ENCODE peak calls at places on chromosomes 5 and 9, in seven cellular contexts. One of them, this sample, is unnamed.

GRCh38 chr9:89359018-89359417 is 40.7 kb downstream of the SECISBP2 start:
- DNase-seq in CMK: no peak
- DNase-seq in SK-MEL-5: peak
- DNase-seq in HuH-7: no peak
- DNase-seq in fibroblast of lung: peak
- DNase-seq in AG10803: peak
- DNase-seq in BJ: no peak
- DNase-seq in this sample: peak

GRCh38 chr9:76203373-76203772 is 190.9 kb downstream of the RFK start:
- DNase-seq in HuH-7: no peak
- DNase-seq in CMK: no peak
- DNase-seq in BJ: no peak
- DNase-seq in AG10803: no peak
- DNase-seq in SK-MEL-5: no peak
- DNase-seq in fibroblast of lung: no peak
- DNase-seq in this sample: no peak

GRCh38 chr5:59367791-59368394 is 525.6 kb downstream of the PDE4D start:
- DNase-seq in fibroblast of lung: peak
- DNase-seq in SK-MEL-5: peak
- DNase-seq in HuH-7: no peak
- DNase-seq in BJ: no peak
- DNase-seq in AG10803: peak
- DNase-seq in CMK: no peak
- DNase-seq in this sample: peak

GRCh38 chr5:124952079-124952478 is 205.6 kb upstream of the ZNF608 start:
- DNase-seq in fibroblast of lung: no peak
- DNase-seq in SK-MEL-5: no peak
- DNase-seq in AG10803: no peak
- DNase-seq in HuH-7: no peak
- DNase-seq in BJ: no peak
- DNase-seq in CMK: no peak
- DNase-seq in this sample: no peak

GRCh38 chr9:15755660-15756059 is 202.8 kb downstream of the CCDC171 start:
- DNase-seq in BJ: no peak
- DNase-seq in SK-MEL-5: no peak
- DNase-seq in fibroblast of lung: no peak
- DNase-seq in HuH-7: no peak
- DNase-seq in AG10803: no peak
- DNase-seq in CMK: no peak
- DNase-seq in this sample: no peak

GRCh38 chr5:141910271-141910673 is 13.4 kb upstream of the DELE1 start:
- DNase-seq in AG10803: no peak
- DNase-seq in SK-MEL-5: no peak
- DNase-seq in fibroblast of lung: no peak
- DNase-seq in BJ: peak
- DNase-seq in CMK: no peak
- DNase-seq in HuH-7: no peak
- DNase-seq in this sample: no peak

GRCh38 chr5:123287881-123288280 is 135.3 kb downstream of the CEP120 start:
- DNase-seq in BJ: no peak
- DNase-seq in CMK: no peak
- DNase-seq in fibroblast of lung: no peak
- DNase-seq in AG10803: no peak
- DNase-seq in SK-MEL-5: no peak
- DNase-seq in HuH-7: no peak
- DNase-seq in this sample: no peak

GRCh38 chr5:142717582-142718215 is 31.8 kb upstream of the FGF1 start:
- DNase-seq in AG10803: peak
- DNase-seq in HuH-7: peak
- DNase-seq in fibroblast of lung: peak
- DNase-seq in BJ: no peak
- DNase-seq in CMK: no peak
- DNase-seq in SK-MEL-5: peak
- DNase-seq in this sample: peak

GRCh38 chr5:4907636-4908035 is 232.5 kb upstream of the ADAMTS16 start:
- DNase-seq in HuH-7: no peak
- DNase-seq in SK-MEL-5: no peak
- DNase-seq in BJ: no peak
- DNase-seq in AG10803: no peak
- DNase-seq in fibroblast of lung: no peak
- DNase-seq in CMK: no peak
- DNase-seq in this sample: no peak

GRCh38 chr5:54083851-54084250 is 226.5 kb downstream of the ARL15 start:
- DNase-seq in SK-MEL-5: no peak
- DNase-seq in fibroblast of lung: peak
- DNase-seq in AG10803: no peak
- DNase-seq in HuH-7: no peak
- DNase-seq in BJ: no peak
- DNase-seq in CMK: no peak
- DNase-seq in this sample: no peak

GRCh38 chr5:19616821-19617220 is 371.2 kb downstream of the CDH18 start:
- DNase-seq in HuH-7: no peak
- DNase-seq in fibroblast of lung: peak
- DNase-seq in SK-MEL-5: no peak
- DNase-seq in CMK: no peak
- DNase-seq in BJ: no peak
- DNase-seq in AG10803: no peak
- DNase-seq in this sample: no peak

GRCh38 chr5:160173-160510 is 31.2 kb upstream of the LRRC14B start:
- DNase-seq in fibroblast of lung: peak
- DNase-seq in CMK: no peak
- DNase-seq in AG10803: no peak
- DNase-seq in HuH-7: no peak
- DNase-seq in SK-MEL-5: no peak
- DNase-seq in BJ: no peak
- DNase-seq in this sample: no peak

GRCh38 chr5:165996484-165996883 is 2295.0 kb upstream of the WWC1 start:
- DNase-seq in BJ: no peak
- DNase-seq in fibroblast of lung: no peak
- DNase-seq in CMK: no peak
- DNase-seq in SK-MEL-5: no peak
- DNase-seq in HuH-7: no peak
- DNase-seq in AG10803: no peak
- DNase-seq in this sample: no peak

GRCh38 chr5:146884230-146884629 is 5.7 kb upstream of the PPP2R2B start:
- DNase-seq in SK-MEL-5: no peak
- DNase-seq in CMK: no peak
- DNase-seq in BJ: no peak
- DNase-seq in HuH-7: no peak
- DNase-seq in fibroblast of lung: no peak
- DNase-seq in AG10803: no peak
- DNase-seq in this sample: no peak

This sample was measured in pons.